ENCODE peak calls at places on chromosomes 6 and 20, in seven cellular contexts. N, W, Y, K, F, U and T are unnamed samples.

GRCh38 chr6:112189494-112189893 is 64.9 kb downstream of the LAMA4 start:
- DNase-seq in N (no peak), W (no peak), Y (no peak), K (no peak), F (no peak), U (no peak), T (no peak)

GRCh38 chr6:139231206-139231605 is 60.6 kb downstream of the TXLNB start:
- DNase-seq in N (no peak), W (no peak), Y (no peak), K (no peak), F (no peak), U (no peak), T (no peak)

GRCh38 chr20:47735412-47736400 is 49.6 kb downstream of the SULF2 start:
- DNase-seq in N (peak), W (no peak), Y (no peak), K (no peak), F (no peak), U (no peak), T (no peak)

GRCh38 chr6:137494281-137494966 is at the start of gene OLIG3:
- DNase-seq in N (no peak), W (no peak), Y (no peak), K (no peak), F (no peak), U (no peak), T (no peak)

GRCh38 chr20:18527836-18528235 is 20.1 kb downstream of the SEC23B start:
- DNase-seq in N (no peak), W (no peak), Y (peak), K (no peak), F (no peak), U (peak), T (no peak)

GRCh38 chr20:62597416-62598115 is 44.7 kb upstream of the SLCO4A1 start:
- DNase-seq in N (peak), W (no peak), Y (no peak), K (no peak), F (no peak), U (no peak), T (no peak)

GRCh38 chr20:48821261-48821910 is 6.4 kb downstream of the PREX1 start:
- DNase-seq in N (no peak), W (no peak), Y (no peak), K (no peak), F (no peak), U (peak), T (no peak)

GRCh38 chr6:27178001-27178730 is 69.3 kb upstream of the PRSS16 start:
- DNase-seq in N (peak), W (peak), Y (no peak), K (peak), F (peak), U (peak), T (no peak)

GRCh38 chr20:10571313-10571815 is 102.4 kb downstream of the JAG1 start:
- DNase-seq in N (no peak), W (no peak), Y (no peak), K (no peak), F (no peak), U (no peak), T (no peak)

GRCh38 chr20:54078296-54078695 is 7.9 kb upstream of the BCAS1 start:
- DNase-seq in N (no peak), W (no peak), Y (no peak), K (no peak), F (peak), U (no peak), T (no peak)

GRCh38 chr20:44688053-44688625 is 27.0 kb upstream of the CCN5 start:
- DNase-seq in N (no peak), W (no peak), Y (no peak), K (no peak), F (no peak), U (no peak), T (no peak)

GRCh38 chr6:159760602-159761057 is 1.2 kb upstream of the ACAT2 start:
- DNase-seq in N (no peak), W (no peak), Y (peak), K (peak), F (peak), U (peak), T (peak)

GRCh38 chr20:38343107-38343797 is 3.0 kb upstream of the LBP start:
- DNase-seq in N (no peak), W (no peak), Y (no peak), K (peak), F (peak), U (no peak), T (no peak)

GRCh38 chr6:45420083-45420908 is 42.6 kb upstream of the SUPT3H start:
- DNase-seq in N (peak), W (no peak), Y (peak), K (no peak), F (peak), U (peak), T (no peak)

GRCh38 chr6:35089216-35089934 is 51.8 kb downstream of the TCP11 start:
- DNase-seq in N (no peak), W (no peak), Y (peak), K (no peak), F (no peak), U (no peak), T (no peak)

GRCh38 chr20:13141541-13141940 is 79.5 kb upstream of the ISM1 start:
- DNase-seq in N (no peak), W (no peak), Y (no peak), K (no peak), F (no peak), U (no peak), T (peak)

GRCh38 chr20:8326899-8327298 is 194.8 kb downstream of the PLCB1 start:
- DNase-seq in N (no peak), W (no peak), Y (no peak), K (no peak), F (no peak), U (no peak), T (no peak)

GRCh38 chr6:15956205-15957106 is 172.4 kb upstream of the MYLIP start:
- DNase-seq in N (no peak), W (no peak), Y (no peak), K (no peak), F (no peak), U (no peak), T (no peak)

GRCh38 chr20:41365785-41366545 is 653 bp downstream of the EMILIN3 start:
- DNase-seq in N (no peak), W (no peak), Y (peak), K (no peak), F (no peak), U (no peak), T (no peak)

DNA sequence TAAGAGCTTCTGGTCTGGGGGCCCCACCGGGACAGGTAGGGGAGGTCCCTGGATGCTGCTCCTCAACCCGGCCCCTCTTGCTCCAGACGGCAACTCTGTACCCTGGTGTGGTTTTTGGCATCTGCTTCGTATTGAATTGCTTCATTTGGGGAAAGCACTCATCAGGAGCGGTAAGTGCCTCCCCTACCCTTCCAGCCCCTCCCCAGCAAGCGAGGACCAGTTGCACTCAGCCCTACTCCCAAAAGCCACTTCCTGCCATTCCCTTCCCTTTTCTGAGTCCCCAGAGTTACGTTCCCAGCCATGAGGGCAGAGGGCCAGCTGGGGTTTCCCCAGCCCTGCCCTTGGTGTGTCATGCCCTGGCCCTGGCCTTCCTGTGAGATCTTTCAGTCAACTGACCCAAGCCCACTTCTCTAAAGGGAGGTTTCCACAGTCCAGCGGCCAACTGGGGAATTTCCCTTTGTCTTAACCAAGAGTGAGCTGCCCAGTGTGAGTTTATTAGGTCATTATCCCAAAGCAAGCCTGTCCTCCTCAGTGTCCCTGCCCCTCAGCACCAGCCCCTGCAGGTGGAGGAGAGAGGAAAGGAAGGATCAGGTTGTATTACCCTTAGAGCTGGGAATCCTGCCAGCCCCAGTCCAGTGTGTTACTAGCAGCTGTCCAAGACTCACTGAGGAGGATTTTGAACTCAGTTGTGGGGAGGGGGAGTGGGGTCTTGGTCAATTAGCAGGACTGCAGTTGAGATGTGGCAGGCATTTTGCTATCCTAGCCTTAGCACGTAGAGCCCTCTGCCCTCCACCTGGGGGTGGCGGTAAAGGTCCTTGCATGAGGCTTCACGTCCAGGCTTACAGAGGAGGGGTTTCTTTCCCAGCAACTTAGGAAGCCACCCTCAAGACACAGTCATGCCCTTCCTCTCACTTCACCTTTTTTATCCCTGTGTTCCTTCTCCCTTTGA is 45.8 kb downstream of the TM9SF4 start:
- DNase-seq in N (peak), W (peak), Y (peak), K (peak), F (peak), U (peak), T (peak)
- TF ChIP-seq CTCF in N (peak), W (peak), Y (peak), K (peak), F (peak), U (peak), T (no peak)

GRCh38 chr6:85866373-85866740 is 223.7 kb upstream of the SYNCRIP start:
- DNase-seq in N (no peak), W (no peak), Y (no peak), K (no peak), F (no peak), U (no peak), T (no peak)
- H3K4me3 ChIP-seq in N (peak), W (peak), Y (peak), K (peak), F (peak), U (peak), T (peak)

GRCh38 chr6:7726416-7727149 is 684 bp downstream of the BMP6 start:
- DNase-seq in N (no peak), W (no peak), Y (peak), K (no peak), F (no peak), U (peak), T (no peak)
- TF ChIP-seq CTCF in N (no peak), W (no peak), Y (no peak), K (no peak), F (no peak), U (no peak), T (no peak)

GRCh38 chr6:90364291-90364690 is 67.6 kb upstream of the BACH2 start:
- DNase-seq in N (no peak), W (no peak), Y (peak), K (no peak), F (no peak), U (no peak), T (no peak)
- H3K4me3 ChIP-seq in N (no peak), W (no peak), Y (no peak), K (no peak), F (no peak), U (no peak), T (no peak)

GRCh38 chr6:165231177-165231576 is 78.2 kb downstream of the C6orf118 start:
- DNase-seq in N (no peak), W (no peak), Y (no peak), K (no peak), F (no peak), U (no peak), T (no peak)

GRCh38 chr6:165229216-165229615 is 80.2 kb downstream of the C6orf118 start:
- DNase-seq in N (no peak), W (no peak), Y (no peak), K (no peak), F (peak), U (no peak), T (no peak)

GRCh38 chr6:165233089-165233488 is 76.3 kb downstream of the C6orf118 start:
- DNase-seq in N (no peak), W (no peak), Y (no peak), K (no peak), F (no peak), U (no peak), T (no peak)

GRCh38 chr6:165231581-165232276 is 77.7 kb downstream of the C6orf118 start:
- DNase-seq in N (peak), W (no peak), Y (peak), K (no peak), F (peak), U (peak), T (peak)

GRCh38 chr6:165232277-165232654 is 77.1 kb downstream of the C6orf118 start:
- DNase-seq in N (no peak), W (no peak), Y (no peak), K (no peak), F (no peak), U (no peak), T (no peak)
- TF ChIP-seq CTCF in N (no peak), W (no peak), Y (no peak), K (no peak), F (no peak), U (no peak), T (no peak)

GRCh38 chr6:12450446-12450845 is 160.3 kb downstream of the EDN1 start:
- DNase-seq in N (no peak), W (no peak), Y (no peak), K (no peak), F (no peak), U (no peak), T (no peak)

GRCh38 chr6:12449447-12449846 is 159.3 kb downstream of the EDN1 start:
- DNase-seq in N (no peak), W (no peak), Y (no peak), K (no peak), F (no peak), U (no peak), T (no peak)
- H3K4me3 ChIP-seq in N (no peak), W (no peak), Y (no peak), K (no peak), F (no peak), U (no peak), T (no peak)

GRCh38 chr6:84768442-84769174 is 4.2 kb upstream of the TBX18 start:
- DNase-seq in N (peak), W (no peak), Y (peak), K (no peak), F (peak), U (peak), T (no peak)
- TF ChIP-seq CTCF in N (no peak), W (no peak), Y (no peak), K (no peak), F (no peak), U (no peak), T (no peak)